ENCODE peak calls at places on chromosome 7, in six cellular contexts. J, A, P, R, O and C are unnamed samples.

GRCh38 chr7:139875821-139876241 is 46.8 kb downstream of the TBXAS1 start:
- DNase-seq in J (no peak), A (no peak), P (no peak), O (no peak), R (no peak), C (no peak)

GRCh38 chr7:127885222-127885772 is 145.9 kb downstream of the LRRC4 start:
- DNase-seq in R (no peak), A (no peak), O (no peak), J (no peak), P (no peak), C (no peak)

GRCh38 chr7:43398831-43399230 is 184.1 kb upstream of the STK17A start:
- DNase-seq in R (no peak), A (no peak), P (no peak), O (no peak), J (no peak), C (no peak)

GRCh38 chr7:82729172-82730030 is 285.8 kb upstream of the CACNA2D1 start:
- DNase-seq in R (no peak), J (no peak), A (no peak), P (peak; percentile 38), O (peak; percentile 62), C (no peak)

GRCh38 chr7:50953820-50954219 is 171.1 kb upstream of the GRB10 start:
- DNase-seq in O (no peak), A (no peak), R (no peak), P (no peak), J (no peak), C (no peak)

GRCh38 chr7:81624650-81625310 is 145.1 kb downstream of the HGF start:
- DNase-seq in P (no peak), J (no peak), R (no peak), O (no peak), A (no peak), C (no peak)

GRCh38 chr7:20340839-20341238 is 10.1 kb downstream of the ITGB8 start:
- DNase-seq in R (no peak), A (no peak), J (no peak), P (peak; percentile 18), O (no peak), C (no peak)

GRCh38 chr7:114879554-114879953 is 42.3 kb upstream of the MDFIC start:
- DNase-seq in J (no peak), R (no peak), A (no peak), P (no peak), O (no peak), C (no peak)

GRCh38 chr7:145848691-145849090 is 267.9 kb upstream of the CNTNAP2 start:
- DNase-seq in A (no peak), J (no peak), O (no peak), R (no peak), P (peak; percentile 40), C (no peak)

GRCh38 chr7:151735854-151736402 is 141.0 kb downstream of the PRKAG2 start:
- DNase-seq in R (no peak), A (no peak), P (peak; percentile 84), J (no peak), O (peak; percentile 49), C (no peak)

GRCh38 chr7:23347682-23348180 is 48.6 kb downstream of the MALSU1 start:
- DNase-seq in J (no peak), O (no peak), P (no peak), A (no peak), R (no peak), C (no peak)

GRCh38 chr7:83547526-83547925 is 101.4 kb downstream of the SEMA3E start:
- DNase-seq in J (no peak), R (peak; percentile 5), P (no peak), A (no peak), O (peak; percentile 25), C (no peak)

GRCh38 chr7:140031364-140031763 is 31.4 kb downstream of the PARP12 start:
- DNase-seq in P (no peak), A (no peak), O (no peak), R (no peak), J (no peak), C (no peak)

GRCh38 chr7:26305048-26305868 is 13.6 kb downstream of the SNX10 start:
- DNase-seq in P (no peak), R (no peak), A (no peak), J (no peak), O (no peak), C (no peak)

GRCh38 chr7:135317676-135318326 is 84.2 kb downstream of the STRA8 start:
- DNase-seq in A (no peak), P (peak; percentile 59), J (no peak), R (no peak), O (no peak), C (no peak)

GRCh38 chr7:111229951-111230350 is 139.0 kb downstream of the LRRN3 start:
- DNase-seq in A (no peak), R (no peak), O (no peak), J (no peak), P (no peak), C (no peak)

GRCh38 chr7:28904539-28905143 is 53.5 kb downstream of the TRIL start:
- DNase-seq in O (peak; percentile 59), R (no peak), P (no peak), J (no peak), A (no peak), C (no peak)

GRCh38 chr7:4801839-4802231 is 26.4 kb downstream of the AP5Z1 start:
- DNase-seq in J (no peak), P (peak; percentile 63), A (no peak), R (no peak), O (peak; percentile 7), C (no peak)

GRCh38 chr7:55212838-55213237 is 152.3 kb upstream of the LANCL2 start:
- DNase-seq in O (peak; percentile 52), R (no peak), P (no peak), A (no peak), J (no peak), C (no peak)

GRCh38 chr7:80467069-80467468 is 44.8 kb downstream of the GNAT3 start:
- DNase-seq in J (no peak), R (no peak), O (no peak), P (no peak), A (no peak), C (no peak)

GRCh38 chr7:124779194-124779593 is 13.6 kb upstream of the GPR37 start:
- DNase-seq in J (no peak), A (no peak), P (no peak), R (no peak), O (no peak), C (no peak)

GRCh38 chr7:146216371-146217041 is 99.9 kb downstream of the CNTNAP2 start:
- DNase-seq in O (no peak), P (no peak), J (no peak), R (no peak), A (no peak), C (no peak)

GRCh38 chr7:91198371-91198770 is 65.9 kb upstream of the FZD1 start:
- DNase-seq in J (no peak), O (no peak), R (no peak), A (no peak), P (no peak), C (no peak)

GRCh38 chr7:44116789-44117666 is 6.3 kb downstream of the POLD2 start:
- DNase-seq in A (no peak), O (no peak), P (no peak), J (no peak), R (no peak), C (no peak)

GRCh38 chr7:65968256-65969185 is 13.5 kb downstream of the GUSB start:
- DNase-seq in P (no peak), O (no peak), A (no peak), R (no peak), J (no peak), C (no peak)

GRCh38 chr7:99386584-99387238 is 12.2 kb downstream of the ARPC1B start:
- DNase-seq in A (no peak), R (no peak), O (peak; percentile 43), J (no peak), P (peak; percentile 72), C (no peak)

GRCh38 chr7:129434846-129435318 is 650 bp downstream of the STRIP2 start:
- DNase-seq in R (no peak), O (peak; percentile 32), J (no peak), P (peak; percentile 83), A (no peak), C (no peak)

GRCh38 chr7:157521061-157521731 is 184.4 kb downstream of the DNAJB6 start:
- DNase-seq in P (peak; percentile 44), O (no peak), R (no peak), A (no peak), J (no peak), C (no peak)

GRCh38 chr7:151696738-151697514 is 177.2 kb upstream of the RHEB start:
- DNase-seq in J (no peak), A (no peak), R (peak; percentile 7), P (peak; percentile 90), O (peak; percentile 91), C (no peak)

GRCh38 chr7:22732556-22733126 is 5.6 kb downstream of the IL6 start:
- DNase-seq in J (no peak), R (no peak), A (no peak), O (no peak), P (no peak), C (no peak)

GRCh38 chr7:120059641-120060040 is 213.3 kb upstream of the KCND2 start:
- DNase-seq in O (no peak), P (no peak), J (no peak), A (no peak), R (no peak), C (no peak)

GRCh38 chr7:91088156-91088555 is 176.1 kb upstream of the FZD1 start:
- DNase-seq in P (no peak), R (no peak), J (no peak), A (no peak), O (no peak), C (no peak)

GRCh38 chr7:64639267-64640001 is 26.5 kb upstream of the ZNF107 start:
- DNase-seq in O (no peak), J (no peak), P (no peak), R (no peak), A (no peak), C (no peak)

GRCh38 chr7:1024331-1024761 is 20.0 kb upstream of the GPR146 start:
- DNase-seq in A (no peak), O (no peak), P (no peak), J (no peak), R (no peak), C (no peak)

GRCh38 chr7:108488902-108489538 is 32.8 kb upstream of the NRCAM start:
- DNase-seq in A (no peak), R (no peak), J (no peak), P (peak; percentile 12), O (no peak), C (no peak)

GRCh38 chr7:50069613-50070012 is 23.4 kb downstream of the ZPBP start:
- DNase-seq in R (no peak), A (no peak), J (no peak), O (no peak), P (no peak), C (no peak)

GRCh38 chr7:26127411-26127810 is 24.6 kb upstream of the NFE2L3 start:
- DNase-seq in J (no peak), P (no peak), R (no peak), A (no peak), O (no peak), C (no peak)

GRCh38 chr7:2080069-2080405 is 152.7 kb downstream of the MAD1L1 start:
- DNase-seq in P (no peak), O (no peak), A (no peak), R (no peak), J (no peak), C (no peak)

GRCh38 chr7:72446131-72446530 is 34.0 kb upstream of the CALN1 start:
- DNase-seq in A (no peak), O (no peak), R (no peak), P (no peak), J (no peak), C (no peak)

GRCh38 chr7:79175390-79175789 is 278.1 kb downstream of the MAGI2 start:
- DNase-seq in O (no peak), P (no peak), A (no peak), J (no peak), R (no peak), C (no peak)